ENCODE peak calls at places on chromosomes 4 and X, in six cellular contexts. M is cardiac muscle cell, E is H9, U is psoas muscle, Z is IMR-90, X is right cardiac atrium. W is an unnamed sample. For H3K4me1 and H3K27me3, the result is how much of the 10 kb centered on the place peaks cover.

GRCh38 chrX:129779747-129780146 is at the start of gene SASH3:
- DNase-seq in E (no peak), X (peak), Z (no peak), M (no peak), U (peak), W (peak)

GRCh38 chr4:32624943-32625603 is 1904.9 kb downstream of the PCDH7 start:
- DNase-seq in X (no peak), M (no peak), E (no peak), Z (no peak), U (no peak), W (no peak)

GRCh38 chr4:14247767-14248166 is 620.2 kb upstream of the BOD1L1 start:
- DNase-seq in E (no peak), M (peak), X (no peak), U (no peak), Z (no peak), W (no peak)

GRCh38 chrX:1481636-1482529 is 29.2 kb upstream of the ASMTL start:
- DNase-seq in M (peak), Z (peak), E (peak), X (peak), U (peak), W (peak)

GRCh38 chr4:187606581-187606980 is 389.0 kb upstream of the ZFP42 start:
- DNase-seq in U (no peak), X (no peak), Z (peak), E (peak), M (peak), W (no peak)

GRCh38 chr4:78682090-78682489 is 94.1 kb upstream of the BMP2K start:
- DNase-seq in M (no peak), U (no peak), E (no peak), X (no peak), Z (no peak), W (no peak)

GRCh38 chr4:127780598-127780997 is 1.5 kb upstream of the HSPA4L start:
- DNase-seq in E (no peak), Z (no peak), U (no peak), M (no peak), X (peak), W (no peak)

GRCh38 chrX:42495139-42495538 is 282.8 kb downstream of the PPP1R2C start:
- DNase-seq in E (no peak), M (no peak), U (no peak), X (no peak), Z (no peak), W (no peak)

GRCh38 chr4:47032405-47033106 is 1.2 kb downstream of the GABRB1 start:
- DNase-seq in X (peak), Z (peak), M (peak), U (peak), E (peak), W (peak)

GRCh38 chr4:79442422-79442821 is 34.4 kb upstream of the GK2 start:
- DNase-seq in M (no peak), U (no peak), X (no peak), Z (no peak), E (no peak), W (no peak)

GRCh38 chr4:13527983-13528822 is 16.1 kb downstream of the NKX3-2 start:
- DNase-seq in X (no peak), U (no peak), M (no peak), Z (no peak), E (no peak), W (no peak)

GRCh38 chr4:75834772-75835154 is 67.5 kb downstream of the PPEF2 start:
- DNase-seq in E (no peak), X (no peak), U (no peak), Z (no peak), M (no peak), W (no peak)

GRCh38 chr4:33184684-33185083 is 2464.5 kb downstream of the PCDH7 start:
- DNase-seq in X (no peak), M (no peak), Z (no peak), E (no peak), U (no peak), W (no peak)

GRCh38 chrX:131762802-131763234 is 218.9 kb downstream of the OR13H1 start:
- DNase-seq in X (no peak), Z (peak), M (no peak), E (no peak), U (no peak), W (no peak)

GRCh38 chr4:113447695-113448265 is 313.8 kb downstream of the CAMK2D start:
- DNase-seq in M (no peak), X (peak), U (no peak), E (no peak), Z (no peak), W (peak)

GRCh38 chrX:24153175-24153795 is 3.8 kb downstream of the ZFX start:
- DNase-seq in E (peak), U (no peak), X (no peak), Z (no peak), M (peak), W (no peak)

GRCh38 chr4:91758487-91758886 is 545.3 kb upstream of the GRID2 start:
- DNase-seq in X (no peak), U (no peak), E (no peak), M (no peak), Z (no peak), W (no peak)

GRCh38 chrX:50967734-50968133 is 57.2 kb downstream of the BMP15 start:
- DNase-seq in X (no peak), M (no peak), Z (no peak), U (no peak), E (no peak), W (no peak)

GRCh38 chr4:185742766-185743165 is 69.2 kb downstream of the SORBS2 start:
- DNase-seq in E (no peak), U (no peak), Z (no peak), X (no peak), M (no peak), W (peak)

DNA sequence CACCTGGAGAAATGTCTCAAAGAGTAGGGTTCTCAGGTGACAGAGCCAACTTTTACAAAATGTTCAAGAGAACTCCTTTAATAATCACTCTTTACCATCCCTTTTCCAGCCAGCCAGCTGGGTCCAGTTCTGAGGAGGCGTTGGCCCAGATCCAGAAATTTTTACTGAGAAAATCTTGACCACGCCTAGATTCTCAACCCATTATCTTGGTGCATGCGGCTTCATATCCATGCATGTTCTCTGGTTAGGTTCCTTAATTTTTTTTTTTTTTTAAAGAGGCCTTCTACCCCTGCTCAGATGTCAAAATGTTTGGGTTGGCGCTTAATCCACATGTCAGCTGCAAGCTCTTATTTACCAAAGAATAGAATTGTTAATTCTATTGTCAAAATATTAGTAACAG is 12.0 kb upstream of the MAP7D2 start:
- DNase-seq in U (no peak), X (no peak), M (no peak), Z (no peak), E (no peak), W (no peak)
- H3K27ac ChIP-seq in U (no peak), X (no peak), M (no peak), Z (no peak), E (no peak), W (no peak)

DNA sequence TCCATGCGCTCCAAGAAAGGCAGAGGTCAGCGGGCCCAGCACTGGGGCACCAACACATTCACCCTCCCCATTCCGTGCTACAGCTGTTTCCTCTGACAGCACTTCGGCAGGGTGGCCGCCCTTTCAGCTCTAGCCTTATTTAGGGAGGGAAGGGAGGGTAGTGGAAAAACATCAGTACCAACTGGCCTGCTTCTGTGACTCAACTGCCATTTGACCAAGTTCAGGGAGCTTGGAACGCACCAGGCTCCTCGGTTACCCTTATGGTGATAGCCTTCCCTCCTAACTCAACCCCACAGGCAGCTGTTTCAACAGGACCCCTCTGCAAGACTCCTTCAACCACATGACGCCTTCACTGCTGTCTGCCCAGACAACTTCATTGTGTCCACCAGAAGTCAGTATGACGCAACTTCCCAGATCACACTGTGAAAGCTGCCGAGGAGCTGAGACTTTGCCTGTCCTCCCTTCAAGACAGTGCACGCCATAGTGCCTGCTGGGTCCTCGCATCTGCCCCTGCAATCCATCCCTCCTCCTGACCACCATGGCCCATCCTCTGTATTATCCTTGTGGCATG is 132.2 kb downstream of the AFAP1 start:
- DNase-seq in U (no peak), M (no peak), X (peak), Z (no peak), E (no peak), W (peak)
- H3K4me1 ChIP-seq in U (under half), M (under half), X (under half), Z (half or more), E (under half), W (half or more)

GRCh38 chr4:5891563-5892320 is 1.1 kb downstream of the CRMP1 start:
- DNase-seq in X (no peak), U (no peak), Z (no peak), M (no peak), E (no peak), W (no peak)
- H3K27me3 ChIP-seq in X (under half), U (under half), Z (half or more), M (half or more), E (under half), W (half or more)

DNA sequence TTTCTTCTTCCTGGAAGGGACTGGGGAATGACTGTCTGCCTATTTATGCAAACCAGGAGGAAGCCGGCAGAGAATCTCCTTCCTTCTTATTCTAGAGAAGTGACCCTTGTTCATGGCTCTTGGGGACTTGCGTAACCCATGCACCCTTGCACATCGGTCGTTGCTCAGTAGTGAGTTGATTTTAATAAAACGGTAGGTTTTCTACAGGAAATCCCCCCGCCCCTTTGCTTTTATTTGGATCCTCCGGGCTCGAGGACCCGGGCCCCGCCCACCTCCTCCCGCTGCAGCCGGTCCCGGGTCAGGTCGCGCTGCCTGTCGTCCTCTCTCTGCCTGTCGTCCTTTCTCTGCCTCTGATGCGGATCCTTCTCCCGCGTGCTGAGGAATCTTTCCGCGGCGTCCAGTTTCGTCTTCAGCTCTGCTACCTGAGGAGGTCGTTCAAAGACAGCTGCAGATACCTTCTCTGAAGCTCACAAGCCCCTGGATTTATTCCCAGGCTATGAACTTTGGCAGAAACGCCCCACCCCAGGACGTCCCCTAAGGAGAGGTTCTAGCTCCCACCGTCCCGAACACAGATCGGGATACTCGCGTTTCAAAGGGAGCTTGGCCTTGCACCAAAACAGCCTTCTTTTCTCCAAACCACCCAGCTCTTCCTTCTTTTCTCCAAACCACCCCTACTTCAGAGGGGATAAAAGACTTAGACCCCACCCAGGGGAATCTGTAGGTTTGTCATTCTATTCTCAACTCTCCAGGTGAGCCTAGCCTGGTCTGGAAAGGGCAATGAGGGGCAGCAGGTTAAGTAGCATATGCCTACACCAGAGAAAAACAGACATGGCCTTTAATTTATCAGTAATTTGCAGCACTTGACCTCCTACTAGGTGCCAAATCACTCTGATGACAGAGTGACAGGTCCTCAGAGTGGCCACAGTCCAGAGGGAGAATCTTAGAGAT is 7.0 kb downstream of the TNIP3 start:
- DNase-seq in U (peak), E (peak), X (peak), M (peak), Z (peak), W (peak)
- H3K27ac ChIP-seq in U (no peak), E (no peak), X (no peak), M (no peak), Z (no peak), W (no peak)

GRCh38 chrX:40152173-40152705 is 54.5 kb upstream of the BCOR start:
- DNase-seq in X (peak), U (peak), M (no peak), E (peak), Z (no peak), W (peak)

GRCh38 chrX:40149286-40150175 is 51.8 kb upstream of the BCOR start:
- DNase-seq in Z (no peak), X (peak), M (peak), U (no peak), E (peak), W (no peak)

GRCh38 chrX:40151211-40152172 is 53.7 kb upstream of the BCOR start:
- DNase-seq in X (peak), Z (no peak), M (peak), E (peak), U (peak), W (peak)

GRCh38 chrX:40148439-40149285 is 50.9 kb upstream of the BCOR start:
- DNase-seq in M (no peak), Z (no peak), X (peak), E (peak), U (no peak), W (no peak)

DNA sequence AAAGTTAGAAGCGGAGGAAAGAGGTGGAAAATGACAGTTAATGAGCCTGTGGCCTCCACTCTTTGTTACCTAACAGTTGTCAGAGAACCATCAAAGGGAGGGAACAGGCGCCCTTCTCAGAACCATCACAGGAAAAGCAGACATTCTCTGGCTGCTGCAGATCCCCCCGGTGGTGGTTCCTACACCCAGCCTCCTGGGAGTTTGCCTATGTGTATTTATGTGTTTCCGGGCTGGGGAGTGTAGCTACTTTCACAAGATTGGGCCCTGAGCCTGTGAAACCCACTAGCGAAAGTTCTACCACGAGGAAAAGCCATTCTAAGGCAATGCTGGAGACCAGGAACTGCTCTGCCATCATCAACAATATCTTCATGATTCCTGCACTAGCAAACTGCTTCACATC is 52.7 kb upstream of the BCOR start:
- DNase-seq in X (no peak), U (no peak), Z (no peak), E (no peak), M (no peak), W (no peak)
- H3K4me1 ChIP-seq in X (under half), U (under half), Z (under half), E (under half), M (under half), W (under half)

W was measured in heart left ventricle.